ENCODE peak calls at places on chromosome 13, in seven cellular contexts. U, Y, H, N, I, X and E are unnamed samples.

GRCh38 chr13:48741377-48741776 is 87.6 kb downstream of the CYSLTR2 start:
- DNase-seq in U (no peak), Y (no peak), H (no peak), N (no peak), I (no peak), X (peak; percentile 57), E (no peak)

GRCh38 chr13:77781804-77782203 is 84.3 kb downstream of the SLAIN1 start:
- DNase-seq in U (no peak), Y (no peak), H (no peak), N (no peak), I (no peak), X (no peak), E (no peak)

GRCh38 chr13:39411501-39411900 is 191.5 kb downstream of the LHFPL6 start:
- DNase-seq in U (no peak), Y (no peak), H (no peak), N (no peak), I (no peak), X (no peak), E (no peak)

GRCh38 chr13:33272531-33273124 is 12.9 kb downstream of the STARD13 start:
- DNase-seq in U (no peak), Y (no peak), H (no peak), N (no peak), I (no peak), X (no peak), E (no peak)

GRCh38 chr13:84655677-84656076 is 773.4 kb upstream of the SLITRK1 start:
- DNase-seq in U (no peak), Y (no peak), H (no peak), N (no peak), I (no peak), X (peak; percentile 31), E (no peak)

GRCh38 chr13:58949646-58950045 is 1214.1 kb downstream of the DIAPH3 start:
- DNase-seq in U (no peak), Y (no peak), H (no peak), N (no peak), I (no peak), X (no peak), E (no peak)

GRCh38 chr13:113304121-113304520 is 7.1 kb downstream of the LAMP1 start:
- DNase-seq in U (no peak), Y (no peak), H (no peak), N (no peak), I (no peak), X (no peak), E (no peak)

GRCh38 chr13:51122868-51123267 is 11.8 kb upstream of the C13orf42 start:
- DNase-seq in U (no peak), Y (no peak), H (peak; percentile 29), N (no peak), I (no peak), X (no peak), E (no peak)

GRCh38 chr13:27472441-27472840 is 22.1 kb upstream of the MTIF3 start:
- DNase-seq in U (no peak), Y (no peak), H (no peak), N (no peak), I (no peak), X (no peak), E (no peak)

GRCh38 chr13:44237276-44237767 is 136.3 kb upstream of the SERP2 start:
- DNase-seq in U (peak; percentile 83), Y (peak; percentile 89), H (peak; percentile 12), N (no peak), I (no peak), X (peak; percentile 98), E (no peak)

GRCh38 chr13:74574964-74575728 is 440.9 kb upstream of the KLF12 start:
- DNase-seq in U (no peak), Y (no peak), H (no peak), N (no peak), I (no peak), X (no peak), E (no peak)

GRCh38 chr13:113581871-113582270 is 2.7 kb upstream of the TFDP1 start:
- DNase-seq in U (peak; percentile 18), Y (no peak), H (no peak), N (no peak), I (no peak), X (no peak), E (no peak)

GRCh38 chr13:78786399-78786879 is 127.5 kb upstream of the OBI1 start:
- DNase-seq in U (no peak), Y (no peak), H (no peak), N (no peak), I (no peak), X (no peak), E (no peak)

GRCh38 chr13:111429064-111429558 is 108.7 kb downstream of the TEX29 start:
- DNase-seq in U (no peak), Y (peak; percentile 31), H (peak; percentile 33), N (peak; percentile 52), I (no peak), X (peak; percentile 18), E (no peak)

GRCh38 chr13:53010374-53011105 is 18.1 kb upstream of the OLFM4 start:
- DNase-seq in U (no peak), Y (no peak), H (no peak), N (no peak), I (no peak), X (no peak), E (no peak)

GRCh38 chr13:40578055-40578454 is 88.4 kb downstream of the FOXO1 start:
- DNase-seq in U (no peak), Y (no peak), H (no peak), N (no peak), I (no peak), X (no peak), E (no peak)

GRCh38 chr13:43516401-43516826 is 270.4 kb downstream of the ENOX1 start:
- DNase-seq in U (no peak), Y (peak; percentile 48), H (no peak), N (no peak), I (no peak), X (peak; percentile 58), E (no peak)

GRCh38 chr13:60857698-60858097 is 460.7 kb downstream of the TDRD3 start:
- DNase-seq in U (no peak), Y (no peak), H (no peak), N (no peak), I (no peak), X (no peak), E (no peak)